ENCODE peak calls at places on chromosomes 6 and 20, in five cellular contexts. L is sigmoid colon; W is heart right ventricle; H is uterus; O is CD4-positive, alpha-beta T cell. C is an unnamed sample.

GRCh38 chr6:108565091-108565766 is 4.5 kb downstream of the FOXO3 start:
- DNase-seq in L (no peak), W (no peak), H (no peak), O (no peak), C (no peak)

GRCh38 chr6:15348528-15348927 is 102.7 kb downstream of the JARID2 start:
- DNase-seq in L (no peak), W (no peak), H (no peak), O (no peak), C (no peak)

GRCh38 chr6:130313206-130313605 is 52.6 kb upstream of the TMEM200A start:
- DNase-seq in L (no peak), W (no peak), H (no peak), O (no peak), C (no peak)

GRCh38 chr6:16805190-16805860 is 44.1 kb upstream of the ATXN1 start:
- DNase-seq in L (no peak), W (no peak), H (no peak), O (no peak), C (no peak)

GRCh38 chr20:50624351-50625016 is 66.9 kb downstream of the RIPOR3 start:
- DNase-seq in L (no peak), W (no peak), H (no peak), O (no peak), C (no peak)

GRCh38 chr6:44040786-44041185 is 86.5 kb downstream of the MRPL14 start:
- DNase-seq in L (peak), W (no peak), H (no peak), O (no peak), C (no peak)

GRCh38 chr6:142187209-142187608 is 40.1 kb downstream of the VTA1 start:
- DNase-seq in L (no peak), W (peak), H (no peak), O (no peak), C (no peak)

GRCh38 chr20:2701671-2702081 is 9.1 kb downstream of the EBF4 start:
- DNase-seq in L (no peak), W (no peak), H (no peak), O (no peak), C (no peak)

GRCh38 chr20:59836768-59837167 is 96.7 kb downstream of the SYCP2 start:
- DNase-seq in L (no peak), W (no peak), H (no peak), O (no peak), C (no peak)

GRCh38 chr6:56399250-56399671 is 151.9 kb upstream of the COL21A1 start:
- DNase-seq in L (no peak), W (no peak), H (no peak), O (no peak), C (no peak)

GRCh38 chr6:127146935-127147334 is 28.5 kb downstream of the RSPO3 start:
- DNase-seq in L (no peak), W (peak), H (no peak), O (no peak), C (no peak)

GRCh38 chr6:165729307-165729936 is 66.4 kb upstream of the PDE10A start:
- DNase-seq in L (no peak), W (peak), H (peak), O (no peak), C (no peak)

GRCh38 chr6:97885844-97886243 is 602.8 kb upstream of the MMS22L start:
- DNase-seq in L (no peak), W (no peak), H (no peak), O (no peak), C (no peak)

GRCh38 chr6:120587381-120587780 is 746.9 kb downstream of the TBC1D32 start:
- DNase-seq in L (no peak), W (no peak), H (no peak), O (no peak), C (no peak)

GRCh38 chr20:57573893-57574292 is 13.0 kb downstream of the PCK1 start:
- DNase-seq in L (no peak), W (no peak), H (no peak), O (no peak), C (no peak)

GRCh38 chr6:152206072-152206818 is 398.8 kb downstream of the ESR1 start:
- DNase-seq in L (peak), W (no peak), H (peak), O (peak), C (no peak)

GRCh38 chr6:15260099-15260821 is 14.4 kb downstream of the JARID2 start:
- DNase-seq in L (no peak), W (no peak), H (no peak), O (no peak), C (no peak)

GRCh38 chr20:43284481-43284880 is 94.8 kb upstream of the PTPRT start:
- DNase-seq in L (no peak), W (no peak), H (no peak), O (no peak), C (no peak)

GRCh38 chr6:6699741-6700367 is 111.3 kb downstream of the LY86 start:
- DNase-seq in L (peak), W (peak), H (peak), O (no peak), C (no peak)

GRCh38 chr20:23141450-23142161 is 55.5 kb upstream of the CD93 start:
- DNase-seq in L (peak), W (no peak), H (no peak), O (no peak), C (no peak)

GRCh38 chr6:24431045-24431451 is 28.3 kb downstream of the MRS2 start:
- DNase-seq in L (no peak), W (peak), H (no peak), O (no peak), C (no peak)

GRCh38 chr6:45423111-45423900 is 45.6 kb upstream of the SUPT3H start:
- DNase-seq in L (peak), W (peak), H (no peak), O (no peak), C (no peak)

GRCh38 chr20:57440678-57441509 is 49.7 kb downstream of the RBM38 start:
- DNase-seq in L (peak), W (peak), H (peak), O (no peak), C (peak)

GRCh38 chr6:83868639-83869038 is 9.2 kb downstream of the CYB5R4 start:
- DNase-seq in L (no peak), W (no peak), H (no peak), O (no peak), C (no peak)

GRCh38 chr6:113586413-113586812 is 270.7 kb upstream of the MARCKS start:
- DNase-seq in L (no peak), W (no peak), H (no peak), O (no peak), C (no peak)

GRCh38 chr6:13359287-13359686 is 30.9 kb upstream of the TBC1D7 start:
- DNase-seq in L (no peak), W (no peak), H (peak), O (no peak), C (no peak)

GRCh38 chr20:11654766-11655165 is 262.9 kb upstream of the BTBD3 start:
- DNase-seq in L (no peak), W (no peak), H (no peak), O (no peak), C (no peak)

GRCh38 chr6:4358414-4359107 is 223.2 kb upstream of the ECI2 start:
- DNase-seq in L (peak), W (peak), H (peak), O (no peak), C (peak)

GRCh38 chr6:68774843-68775242 is 139.8 kb downstream of the ADGRB3 start:
- DNase-seq in L (no peak), W (no peak), H (no peak), O (no peak), C (no peak)

GRCh38 chr20:45835230-45836224 is 1.9 kb downstream of the SNX21 start:
- DNase-seq in L (peak), W (peak), H (no peak), O (no peak), C (peak)

GRCh38 chr20:46253391-46253790 is 54.9 kb downstream of the CDH22 start:
- DNase-seq in L (no peak), W (no peak), H (no peak), O (no peak), C (peak)

GRCh38 chr20:63507083-63507743 is 8.3 kb upstream of the EEF1A2 start:
- DNase-seq in L (no peak), W (no peak), H (no peak), O (no peak), C (no peak)

GRCh38 chr20:10218536-10219451 is at the start of gene SNAP25:
- DNase-seq in L (peak), W (no peak), H (peak), O (peak), C (peak)

GRCh38 chr20:55667955-55668354 is 337.4 kb downstream of the CBLN4 start:
- DNase-seq in L (no peak), W (no peak), H (no peak), O (no peak), C (no peak)

GRCh38 chr6:51025082-51025777 is 206.6 kb downstream of the TFAP2B start:
- DNase-seq in L (no peak), W (no peak), H (no peak), O (no peak), C (no peak)

GRCh38 chr6:33794910-33795615 is 6.1 kb upstream of the LEMD2 start:
- DNase-seq in L (no peak), W (no peak), H (no peak), O (no peak), C (no peak)

GRCh38 chr6:10441004-10441654 is 26.3 kb upstream of the TFAP2A start:
- DNase-seq in L (no peak), W (no peak), H (no peak), O (no peak), C (no peak)

GRCh38 chr6:157033428-157034140 is 256.4 kb downstream of the ARID1B start:
- DNase-seq in L (no peak), W (no peak), H (no peak), O (no peak), C (no peak)

GRCh38 chr6:163289445-163289844 is 125.1 kb upstream of the QKI start:
- DNase-seq in L (no peak), W (no peak), H (no peak), O (no peak), C (no peak)
- H3K27ac ChIP-seq in L (no peak), W (peak), H (no peak), O (no peak), C (no peak)

GRCh38 chr6:1136856-1137255 is 175.0 kb upstream of the FOXQ1 start:
- DNase-seq in L (no peak), W (no peak), H (no peak), O (no peak), C (no peak)
- H3K27ac ChIP-seq in L (no peak), W (no peak), H (no peak), O (no peak), C (no peak)

DNA sequence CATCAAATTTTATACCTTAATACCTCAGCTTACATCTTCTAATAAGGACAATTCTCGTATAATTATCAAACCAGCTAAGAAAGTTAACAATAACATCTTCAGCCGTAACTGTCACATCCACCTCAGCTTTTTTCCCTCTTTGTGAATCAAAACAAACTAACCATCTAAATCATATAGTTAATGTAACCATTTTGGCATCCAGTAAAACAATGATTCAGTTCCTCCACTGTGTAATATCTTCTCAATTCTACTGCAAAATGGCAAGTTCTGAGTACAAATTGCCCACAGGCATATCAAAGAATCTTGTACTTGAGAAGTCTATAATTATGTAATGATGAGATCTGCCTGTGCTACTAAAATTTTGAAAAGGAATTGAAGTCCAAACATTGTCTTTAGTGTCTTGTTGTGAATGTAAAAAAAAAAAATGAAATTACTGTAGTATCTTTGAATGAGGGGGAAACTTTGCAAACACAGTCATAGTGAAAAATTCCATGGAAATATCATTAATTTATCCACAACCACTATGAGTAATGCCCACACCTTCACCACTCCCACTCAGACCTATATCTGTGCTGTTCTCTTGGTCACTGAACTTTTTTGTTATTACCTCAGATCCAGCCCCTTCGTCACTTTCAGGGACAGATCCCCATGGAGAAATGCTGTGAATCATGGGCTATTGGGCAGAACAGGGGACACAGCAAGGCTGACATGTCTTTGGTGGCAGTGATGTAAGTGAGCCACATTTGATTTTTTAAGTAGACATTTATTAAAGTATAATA is 178.6 kb upstream of the RAB32 start:
- DNase-seq in L (no peak), W (no peak), H (no peak), O (no peak), C (no peak)
- H3K27ac ChIP-seq in L (no peak), W (no peak), H (no peak), O (no peak), C (no peak)

GRCh38 chr20:44681796-44682566 is 30.5 kb upstream of the ADA start:
- DNase-seq in L (no peak), W (no peak), H (no peak), O (no peak), C (no peak)
- H3K27ac ChIP-seq in L (no peak), W (no peak), H (no peak), O (no peak), C (no peak)

GRCh38 chr6:25833136-25833535 is 1.3 kb upstream of the SLC17A1 start:
- DNase-seq in L (no peak), W (no peak), H (no peak), O (no peak), C (no peak)
- H3K27ac ChIP-seq in L (no peak), W (no peak), H (no peak), O (no peak), C (no peak)

C was measured in caudate nucleus.